ENCODE peak calls at places on chromosomes 6 and 20, in seven cellular contexts. One of them, this sample, is unnamed.
A peak's percentile ranks its signal among the peaks of the same experiment; 100 is the strongest.

GRCh38 chr6:7673063-7673536 is 52.8 kb upstream of the BMP6 start:
- DNase-seq in nephron progenitor cell: peak; percentile 26
- DNase-seq in dorsolateral prefrontal cortex: no peak
- DNase-seq in fibroblast of lung: peak; percentile 47
- DNase-seq in fibroblast of pulmonary artery: peak; percentile 42
- DNase-seq in NB4: peak; percentile 79
- DNase-seq in astrocyte of the spinal cord: peak; percentile 8
- DNase-seq in this sample: no peak

GRCh38 chr6:161067749-161068148 is 76.2 kb downstream of the MAP3K4 start:
- DNase-seq in nephron progenitor cell: no peak
- DNase-seq in dorsolateral prefrontal cortex: no peak
- DNase-seq in fibroblast of lung: no peak
- DNase-seq in fibroblast of pulmonary artery: no peak
- DNase-seq in NB4: no peak
- DNase-seq in astrocyte of the spinal cord: no peak
- DNase-seq in this sample: no peak

GRCh38 chr6:39995633-39996032 is 61.4 kb upstream of the MOCS1 start:
- DNase-seq in nephron progenitor cell: no peak
- DNase-seq in dorsolateral prefrontal cortex: no peak
- DNase-seq in fibroblast of lung: no peak
- DNase-seq in fibroblast of pulmonary artery: no peak
- DNase-seq in NB4: no peak
- DNase-seq in astrocyte of the spinal cord: no peak
- DNase-seq in this sample: no peak

GRCh38 chr6:39599341-39599740 is 125.9 kb downstream of the KIF6 start:
- DNase-seq in nephron progenitor cell: no peak
- DNase-seq in dorsolateral prefrontal cortex: no peak
- DNase-seq in fibroblast of lung: no peak
- DNase-seq in fibroblast of pulmonary artery: no peak
- DNase-seq in NB4: no peak
- DNase-seq in astrocyte of the spinal cord: no peak
- DNase-seq in this sample: no peak

GRCh38 chr6:113694278-113695077 is 162.7 kb upstream of the MARCKS start:
- DNase-seq in nephron progenitor cell: no peak
- DNase-seq in dorsolateral prefrontal cortex: no peak
- DNase-seq in fibroblast of lung: no peak
- DNase-seq in fibroblast of pulmonary artery: no peak
- DNase-seq in NB4: peak; percentile 22
- DNase-seq in astrocyte of the spinal cord: peak; percentile 45
- DNase-seq in this sample: no peak

GRCh38 chr20:5969348-5969935 is 19.0 kb downstream of the MCM8 start:
- DNase-seq in nephron progenitor cell: no peak
- DNase-seq in dorsolateral prefrontal cortex: no peak
- DNase-seq in fibroblast of lung: no peak
- DNase-seq in fibroblast of pulmonary artery: no peak
- DNase-seq in NB4: no peak
- DNase-seq in astrocyte of the spinal cord: no peak
- DNase-seq in this sample: no peak

GRCh38 chr6:72798196-72798595 is 176.3 kb downstream of the KCNQ5 start:
- DNase-seq in nephron progenitor cell: no peak
- DNase-seq in dorsolateral prefrontal cortex: no peak
- DNase-seq in fibroblast of lung: peak; percentile 31
- DNase-seq in fibroblast of pulmonary artery: peak; percentile 31
- DNase-seq in NB4: no peak
- DNase-seq in astrocyte of the spinal cord: peak; percentile 57
- DNase-seq in this sample: no peak

GRCh38 chr20:4243071-4243470 is 227.7 kb upstream of the RNF24 start:
- DNase-seq in nephron progenitor cell: peak; percentile 74
- DNase-seq in dorsolateral prefrontal cortex: no peak
- DNase-seq in fibroblast of lung: no peak
- DNase-seq in fibroblast of pulmonary artery: no peak
- DNase-seq in NB4: no peak
- DNase-seq in astrocyte of the spinal cord: no peak
- DNase-seq in this sample: no peak

GRCh38 chr6:11357285-11357684 is 124.8 kb upstream of the NEDD9 start:
- DNase-seq in nephron progenitor cell: no peak
- DNase-seq in dorsolateral prefrontal cortex: no peak
- DNase-seq in fibroblast of lung: no peak
- DNase-seq in fibroblast of pulmonary artery: no peak
- DNase-seq in NB4: no peak
- DNase-seq in astrocyte of the spinal cord: no peak
- DNase-seq in this sample: no peak

GRCh38 chr6:82246802-82247633 is 526 bp downstream of the IBTK start:
- DNase-seq in nephron progenitor cell: peak; percentile 77
- DNase-seq in dorsolateral prefrontal cortex: peak; percentile 60
- DNase-seq in fibroblast of lung: peak; percentile 44
- DNase-seq in fibroblast of pulmonary artery: peak; percentile 45
- DNase-seq in NB4: peak; percentile 77
- DNase-seq in astrocyte of the spinal cord: peak; percentile 40
- DNase-seq in this sample: no peak

GRCh38 chr6:83511901-83512681 is at the start of gene PRSS35:
- DNase-seq in nephron progenitor cell: peak; percentile 81
- DNase-seq in dorsolateral prefrontal cortex: no peak
- DNase-seq in fibroblast of lung: peak; percentile 60
- DNase-seq in fibroblast of pulmonary artery: peak; percentile 61
- DNase-seq in NB4: peak; percentile 72
- DNase-seq in astrocyte of the spinal cord: peak; percentile 56
- DNase-seq in this sample: no peak

GRCh38 chr20:26214991-26215390 is 518.3 kb upstream of the ZNF337 start:
- DNase-seq in nephron progenitor cell: no peak
- DNase-seq in dorsolateral prefrontal cortex: no peak
- DNase-seq in fibroblast of lung: no peak
- DNase-seq in fibroblast of pulmonary artery: no peak
- DNase-seq in NB4: no peak
- DNase-seq in astrocyte of the spinal cord: no peak
- DNase-seq in this sample: no peak

GRCh38 chr6:37990762-37991525 is 171.4 kb downstream of the ZFAND3 start:
- DNase-seq in nephron progenitor cell: no peak
- DNase-seq in dorsolateral prefrontal cortex: no peak
- DNase-seq in fibroblast of lung: peak; percentile 81
- DNase-seq in fibroblast of pulmonary artery: peak; percentile 83
- DNase-seq in NB4: no peak
- DNase-seq in astrocyte of the spinal cord: peak; percentile 86
- DNase-seq in this sample: no peak

GRCh38 chr6:111449129-111449528 is 33.9 kb downstream of the REV3L start:
- DNase-seq in nephron progenitor cell: no peak
- DNase-seq in dorsolateral prefrontal cortex: no peak
- DNase-seq in fibroblast of lung: no peak
- DNase-seq in fibroblast of pulmonary artery: no peak
- DNase-seq in NB4: no peak
- DNase-seq in astrocyte of the spinal cord: no peak
- DNase-seq in this sample: no peak

GRCh38 chr6:90610671-90611542 is 24.0 kb upstream of the MAP3K7 start:
- DNase-seq in nephron progenitor cell: peak; percentile 69
- DNase-seq in dorsolateral prefrontal cortex: peak; percentile 42
- DNase-seq in fibroblast of lung: peak; percentile 27
- DNase-seq in fibroblast of pulmonary artery: peak; percentile 10
- DNase-seq in NB4: peak; percentile 35
- DNase-seq in astrocyte of the spinal cord: peak; percentile 40
- DNase-seq in this sample: no peak

GRCh38 chr20:24910461-24910860 is 38.6 kb upstream of the CST7 start:
- DNase-seq in nephron progenitor cell: no peak
- DNase-seq in dorsolateral prefrontal cortex: no peak
- DNase-seq in fibroblast of lung: no peak
- DNase-seq in fibroblast of pulmonary artery: no peak
- DNase-seq in NB4: no peak
- DNase-seq in astrocyte of the spinal cord: no peak
- DNase-seq in this sample: no peak

DNA sequence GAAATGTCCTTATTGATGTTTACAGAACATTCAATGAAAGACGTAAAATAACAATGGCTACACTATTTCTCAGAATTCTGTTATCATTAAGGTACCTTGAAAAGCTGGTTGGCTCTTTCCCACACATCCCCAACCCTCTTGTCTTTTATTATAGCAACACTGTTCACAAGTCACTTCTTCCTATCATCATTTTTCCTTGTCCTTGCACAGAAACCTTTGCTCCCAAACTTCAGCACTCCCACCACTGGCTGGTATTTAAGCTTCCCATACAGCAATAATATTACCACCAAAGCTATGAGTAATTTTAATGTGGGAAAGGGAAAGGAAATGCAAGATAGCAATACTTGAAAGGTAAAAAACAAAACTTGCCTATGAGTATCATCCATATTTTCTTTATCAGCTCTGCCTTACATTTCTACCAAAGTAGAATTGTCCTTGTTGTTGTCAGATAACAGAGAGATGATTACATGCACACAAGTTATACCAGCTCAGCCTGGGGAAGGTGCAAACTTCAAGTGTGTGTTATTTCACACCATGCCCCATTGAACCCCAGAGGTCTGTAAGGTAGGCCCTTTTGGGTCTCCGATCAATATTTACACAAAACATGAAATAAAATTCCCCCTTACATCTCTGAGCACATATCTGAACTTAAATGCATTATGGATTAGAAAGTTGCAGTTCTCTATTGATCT is 32.2 kb downstream of the ARHGAP18 start:
- DNase-seq in nephron progenitor cell: no peak
- DNase-seq in dorsolateral prefrontal cortex: no peak
- DNase-seq in fibroblast of lung: no peak
- DNase-seq in fibroblast of pulmonary artery: peak; percentile 51
- DNase-seq in NB4: no peak
- DNase-seq in astrocyte of the spinal cord: peak; percentile 41
- DNase-seq in this sample: no peak
- TF ChIP-seq CTCF in nephron progenitor cell: no peak
- TF ChIP-seq CTCF in dorsolateral prefrontal cortex: no peak
- TF ChIP-seq CTCF in fibroblast of lung: no peak
- TF ChIP-seq CTCF in fibroblast of pulmonary artery: no peak
- TF ChIP-seq CTCF in NB4: no peak
- TF ChIP-seq CTCF in astrocyte of the spinal cord: no peak
- TF ChIP-seq CTCF in this sample: no peak

GRCh38 chr6:125097186-125097585 is 56.4 kb upstream of the TPD52L1 start:
- DNase-seq in nephron progenitor cell: no peak
- DNase-seq in dorsolateral prefrontal cortex: no peak
- DNase-seq in fibroblast of lung: no peak
- DNase-seq in fibroblast of pulmonary artery: no peak
- DNase-seq in NB4: no peak
- DNase-seq in astrocyte of the spinal cord: no peak
- DNase-seq in this sample: no peak

GRCh38 chr6:125100018-125100652 is 53.4 kb upstream of the TPD52L1 start:
- DNase-seq in nephron progenitor cell: no peak
- DNase-seq in dorsolateral prefrontal cortex: no peak
- DNase-seq in fibroblast of lung: no peak
- DNase-seq in fibroblast of pulmonary artery: no peak
- DNase-seq in NB4: no peak
- DNase-seq in astrocyte of the spinal cord: no peak
- DNase-seq in this sample: no peak

GRCh38 chr6:125101128-125101527 is 52.4 kb upstream of the TPD52L1 start:
- DNase-seq in nephron progenitor cell: no peak
- DNase-seq in dorsolateral prefrontal cortex: no peak
- DNase-seq in fibroblast of lung: no peak
- DNase-seq in fibroblast of pulmonary artery: no peak
- DNase-seq in NB4: no peak
- DNase-seq in astrocyte of the spinal cord: no peak
- DNase-seq in this sample: no peak

GRCh38 chr6:125098253-125098652 is 55.3 kb upstream of the TPD52L1 start:
- DNase-seq in nephron progenitor cell: no peak
- DNase-seq in dorsolateral prefrontal cortex: no peak
- DNase-seq in fibroblast of lung: no peak
- DNase-seq in fibroblast of pulmonary artery: no peak
- DNase-seq in NB4: no peak
- DNase-seq in astrocyte of the spinal cord: no peak
- DNase-seq in this sample: no peak

GRCh38 chr6:125099211-125100017 is 54.2 kb upstream of the TPD52L1 start:
- DNase-seq in nephron progenitor cell: peak; percentile 76
- DNase-seq in dorsolateral prefrontal cortex: peak; percentile 58
- DNase-seq in fibroblast of lung: peak; percentile 59
- DNase-seq in fibroblast of pulmonary artery: peak; percentile 69
- DNase-seq in NB4: peak; percentile 64
- DNase-seq in astrocyte of the spinal cord: peak; percentile 54
- DNase-seq in this sample: peak; percentile 46
- TF ChIP-seq CTCF in nephron progenitor cell: no peak
- TF ChIP-seq CTCF in dorsolateral prefrontal cortex: peak; percentile 30
- TF ChIP-seq CTCF in fibroblast of lung: peak; percentile 14
- TF ChIP-seq CTCF in fibroblast of pulmonary artery: no peak
- TF ChIP-seq CTCF in NB4: no peak
- TF ChIP-seq CTCF in astrocyte of the spinal cord: no peak
- TF ChIP-seq CTCF in this sample: no peak

GRCh38 chr6:118523216-118523615 is 24.9 kb upstream of the PLN start:
- DNase-seq in nephron progenitor cell: no peak
- DNase-seq in dorsolateral prefrontal cortex: no peak
- DNase-seq in fibroblast of lung: no peak
- DNase-seq in fibroblast of pulmonary artery: no peak
- DNase-seq in NB4: no peak
- DNase-seq in astrocyte of the spinal cord: no peak
- DNase-seq in this sample: no peak

GRCh38 chr6:118524686-118525085 is 23.4 kb upstream of the PLN start:
- DNase-seq in nephron progenitor cell: no peak
- DNase-seq in dorsolateral prefrontal cortex: no peak
- DNase-seq in fibroblast of lung: no peak
- DNase-seq in fibroblast of pulmonary artery: no peak
- DNase-seq in NB4: no peak
- DNase-seq in astrocyte of the spinal cord: no peak
- DNase-seq in this sample: no peak

GRCh38 chr6:118525913-118526490 is 22.1 kb upstream of the PLN start:
- DNase-seq in nephron progenitor cell: no peak
- DNase-seq in dorsolateral prefrontal cortex: no peak
- DNase-seq in fibroblast of lung: no peak
- DNase-seq in fibroblast of pulmonary artery: no peak
- DNase-seq in NB4: no peak
- DNase-seq in astrocyte of the spinal cord: no peak
- DNase-seq in this sample: no peak

GRCh38 chr6:118528129-118528528 is 20.0 kb upstream of the PLN start:
- DNase-seq in nephron progenitor cell: no peak
- DNase-seq in dorsolateral prefrontal cortex: no peak
- DNase-seq in fibroblast of lung: peak; percentile 55
- DNase-seq in fibroblast of pulmonary artery: no peak
- DNase-seq in NB4: no peak
- DNase-seq in astrocyte of the spinal cord: no peak
- DNase-seq in this sample: no peak

GRCh38 chr6:118522422-118522821 is 25.7 kb upstream of the PLN start:
- DNase-seq in nephron progenitor cell: no peak
- DNase-seq in dorsolateral prefrontal cortex: no peak
- DNase-seq in fibroblast of lung: no peak
- DNase-seq in fibroblast of pulmonary artery: no peak
- DNase-seq in NB4: no peak
- DNase-seq in astrocyte of the spinal cord: no peak
- DNase-seq in this sample: no peak
- TF ChIP-seq CTCF in nephron progenitor cell: no peak
- TF ChIP-seq CTCF in dorsolateral prefrontal cortex: no peak
- TF ChIP-seq CTCF in fibroblast of lung: no peak
- TF ChIP-seq CTCF in fibroblast of pulmonary artery: no peak
- TF ChIP-seq CTCF in NB4: no peak
- TF ChIP-seq CTCF in astrocyte of the spinal cord: no peak
- TF ChIP-seq CTCF in this sample: no peak

DNA sequence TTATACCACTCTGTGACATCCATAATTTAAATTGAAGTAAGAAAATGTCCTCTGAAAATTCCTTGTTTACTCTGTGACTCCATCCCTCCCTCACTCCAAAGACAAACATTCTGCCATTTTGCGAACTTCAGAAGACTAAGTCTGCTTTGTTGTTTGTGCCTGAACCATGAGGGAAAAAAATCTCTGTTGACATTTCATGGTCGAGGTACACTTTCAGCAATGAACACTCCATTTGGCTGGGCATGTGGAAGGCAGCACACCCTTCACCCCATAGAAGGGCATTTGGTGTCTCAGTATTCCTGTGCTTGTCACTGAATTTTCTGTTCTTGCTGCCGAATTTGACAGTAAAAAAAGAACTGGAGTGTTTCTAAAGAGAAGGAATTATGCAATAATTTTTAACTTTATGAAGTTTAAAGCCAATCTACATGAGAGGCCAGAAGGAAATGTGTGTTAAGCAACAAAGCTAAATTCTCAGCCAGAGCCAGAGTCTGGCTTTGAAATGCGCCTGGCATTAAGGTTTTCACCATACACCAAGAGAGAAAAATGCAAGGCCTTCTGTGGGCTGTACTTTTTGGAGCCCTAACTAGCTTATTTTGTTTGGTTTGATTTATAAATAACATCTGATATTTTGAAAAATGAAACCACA is 4.7 kb upstream of the PBOV1 start:
- DNase-seq in nephron progenitor cell: no peak
- DNase-seq in dorsolateral prefrontal cortex: no peak
- DNase-seq in fibroblast of lung: no peak
- DNase-seq in fibroblast of pulmonary artery: no peak
- DNase-seq in NB4: no peak
- DNase-seq in astrocyte of the spinal cord: no peak
- DNase-seq in this sample: no peak
- TF ChIP-seq CTCF in nephron progenitor cell: no peak
- TF ChIP-seq CTCF in dorsolateral prefrontal cortex: no peak
- TF ChIP-seq CTCF in fibroblast of lung: no peak
- TF ChIP-seq CTCF in fibroblast of pulmonary artery: no peak
- TF ChIP-seq CTCF in NB4: no peak
- TF ChIP-seq CTCF in astrocyte of the spinal cord: no peak
- TF ChIP-seq CTCF in this sample: no peak

This sample was measured in D721Med.